ENCODE peak calls at places on chromosomes 4 and X, in four cellular contexts. One of them, this sample, is unnamed.

GRCh38 chrX:19544693-19545305 is 29.5 kb upstream of the MAP3K15 start:
- DNase-seq in GM12878: no peak
- DNase-seq in K562: peak; percentile 50
- DNase-seq in HepG2: peak; percentile 34
- DNase-seq in this sample: peak; percentile 62

GRCh38 chr4:125316781-125317525 is 2.2 kb downstream of the FAT4 start:
- DNase-seq in GM12878: no peak
- DNase-seq in K562: no peak
- DNase-seq in HepG2: no peak
- DNase-seq in this sample: no peak

GRCh38 chr4:91113130-91113706 is 986.0 kb downstream of the CCSER1 start:
- DNase-seq in GM12878: peak; percentile 5
- DNase-seq in K562: peak; percentile 8
- DNase-seq in HepG2: peak; percentile 7
- DNase-seq in this sample: peak; percentile 42

GRCh38 chr4:77445846-77446245 is 159.8 kb upstream of the CXCL13 start:
- DNase-seq in GM12878: no peak
- DNase-seq in K562: no peak
- DNase-seq in HepG2: no peak
- DNase-seq in this sample: no peak

GRCh38 chrX:39650883-39651282 is 446.9 kb downstream of the BCOR start:
- DNase-seq in GM12878: no peak
- DNase-seq in K562: no peak
- DNase-seq in HepG2: no peak
- DNase-seq in this sample: no peak

GRCh38 chr4:123546661-123547060 is 150.1 kb downstream of the SPRY1 start:
- DNase-seq in GM12878: no peak
- DNase-seq in K562: no peak
- DNase-seq in HepG2: peak; percentile 48
- DNase-seq in this sample: no peak

GRCh38 chr4:185115827-185116232 is 27.2 kb upstream of the SLC25A4 start:
- DNase-seq in GM12878: no peak
- DNase-seq in K562: peak; percentile 89
- DNase-seq in HepG2: peak; percentile 79
- DNase-seq in this sample: peak; percentile 66

GRCh38 chr4:171265190-171265818 is 547.9 kb upstream of the GALNTL6 start:
- DNase-seq in GM12878: no peak
- DNase-seq in K562: no peak
- DNase-seq in HepG2: no peak
- DNase-seq in this sample: no peak

GRCh38 chrX:86981326-86981890 is 536.2 kb upstream of the KLHL4 start:
- DNase-seq in GM12878: no peak
- DNase-seq in K562: no peak
- DNase-seq in HepG2: no peak
- DNase-seq in this sample: no peak

GRCh38 chr4:2299794-2300193 is 37.9 kb upstream of the MXD4 start:
- DNase-seq in GM12878: no peak
- DNase-seq in K562: no peak
- DNase-seq in HepG2: no peak
- DNase-seq in this sample: no peak

GRCh38 chr4:2297606-2298517 is 36.0 kb upstream of the MXD4 start:
- DNase-seq in GM12878: no peak
- DNase-seq in K562: no peak
- DNase-seq in HepG2: no peak
- DNase-seq in this sample: no peak

GRCh38 chr4:2296621-2297601 is 35.0 kb upstream of the MXD4 start:
- DNase-seq in GM12878: no peak
- DNase-seq in K562: no peak
- DNase-seq in HepG2: no peak
- DNase-seq in this sample: no peak

GRCh38 chr4:2300431-2300861 is 38.5 kb upstream of the MXD4 start:
- DNase-seq in GM12878: no peak
- DNase-seq in K562: no peak
- DNase-seq in HepG2: no peak
- DNase-seq in this sample: no peak

DNA sequence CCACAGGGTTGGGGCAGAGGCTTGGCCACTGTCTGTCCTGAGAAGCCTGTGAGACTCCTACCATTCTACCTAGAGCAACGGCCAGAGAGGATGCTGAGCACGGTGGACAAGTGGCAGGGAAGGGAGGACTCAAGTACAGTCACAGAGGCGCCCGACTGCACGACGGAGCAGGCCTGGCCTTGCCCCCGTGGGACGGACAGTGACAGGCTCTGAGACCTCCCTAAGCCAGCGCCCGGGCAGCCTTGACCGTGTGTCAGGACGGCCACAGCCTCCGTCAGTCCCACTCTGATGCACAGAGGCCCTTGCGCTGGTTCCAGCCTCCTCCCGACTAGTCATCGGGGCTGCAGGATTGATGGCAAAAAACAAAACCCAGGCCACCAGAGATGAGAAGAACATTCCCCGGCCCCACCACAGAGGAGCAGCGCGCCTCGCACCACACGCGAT is 36.7 kb upstream of the MXD4 start:
- DNase-seq in GM12878: no peak
- DNase-seq in K562: no peak
- DNase-seq in HepG2: no peak
- DNase-seq in this sample: no peak
- TF ChIP-seq FOXK2 in GM12878: no peak
- TF ChIP-seq FOXK2 in K562: no peak
- TF ChIP-seq FOXK2 in HepG2: no peak
- TF ChIP-seq FOXK2 in this sample: no peak

GRCh38 chr4:28014469-28014868 is 1153.8 kb downstream of the STIM2 start:
- DNase-seq in GM12878: no peak
- DNase-seq in K562: no peak
- DNase-seq in HepG2: no peak
- DNase-seq in this sample: no peak

GRCh38 chr4:28006021-28006420 is 1145.4 kb downstream of the STIM2 start:
- DNase-seq in GM12878: no peak
- DNase-seq in K562: no peak
- DNase-seq in HepG2: no peak
- DNase-seq in this sample: no peak

GRCh38 chr4:28009541-28009940 is 1148.9 kb downstream of the STIM2 start:
- DNase-seq in GM12878: no peak
- DNase-seq in K562: no peak
- DNase-seq in HepG2: no peak
- DNase-seq in this sample: no peak

GRCh38 chr4:28007693-28008092 is 1147.1 kb downstream of the STIM2 start:
- DNase-seq in GM12878: no peak
- DNase-seq in K562: no peak
- DNase-seq in HepG2: no peak
- DNase-seq in this sample: no peak

DNA sequence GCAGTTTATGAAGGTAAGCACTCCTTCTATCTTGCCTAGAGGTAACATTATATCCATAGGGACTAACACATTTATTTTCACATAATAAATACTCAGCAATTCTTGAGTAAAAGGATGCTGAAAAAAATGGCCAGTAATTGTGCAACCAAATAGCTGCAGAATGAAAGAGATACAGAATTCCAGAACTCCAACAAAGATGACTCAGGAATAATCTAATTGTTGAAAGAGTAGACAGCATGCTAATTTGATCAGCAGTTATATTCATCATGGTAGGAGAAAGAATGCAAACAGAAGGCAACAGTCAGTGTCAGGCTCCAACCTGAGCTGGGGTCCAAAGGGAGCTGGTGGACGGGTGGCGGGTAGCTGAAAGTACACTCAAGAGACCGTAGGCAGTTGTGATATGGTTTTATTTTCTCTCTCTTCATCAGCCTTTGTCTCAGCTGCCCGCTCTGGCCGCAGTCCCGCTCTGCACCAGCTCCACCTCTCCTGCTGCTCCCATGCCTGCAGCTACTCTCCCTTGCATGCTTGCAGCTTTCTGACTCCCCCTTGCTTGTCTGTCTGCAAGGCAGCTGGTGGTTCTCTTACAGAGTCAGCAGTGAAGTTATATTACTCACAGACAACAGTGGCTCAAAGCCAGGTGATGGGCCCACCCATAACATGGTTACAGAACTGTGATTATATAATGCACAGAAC is 1150.0 kb downstream of the STIM2 start:
- DNase-seq in GM12878: no peak
- DNase-seq in K562: no peak
- DNase-seq in HepG2: no peak
- DNase-seq in this sample: no peak
- TF ChIP-seq FOXK2 in GM12878: no peak
- TF ChIP-seq FOXK2 in K562: no peak
- TF ChIP-seq FOXK2 in HepG2: no peak
- TF ChIP-seq FOXK2 in this sample: no peak

GRCh38 chr4:82201805-82202636 is 171.8 kb downstream of the HNRNPD start:
- DNase-seq in GM12878: no peak
- DNase-seq in K562: peak; percentile 15
- DNase-seq in HepG2: peak; percentile 49
- DNase-seq in this sample: peak; percentile 29

GRCh38 chr4:82201303-82201702 is 172.5 kb downstream of the HNRNPD start:
- DNase-seq in GM12878: no peak
- DNase-seq in K562: no peak
- DNase-seq in HepG2: no peak
- DNase-seq in this sample: no peak
- TF ChIP-seq FOXK2 in GM12878: no peak
- TF ChIP-seq FOXK2 in K562: no peak
- TF ChIP-seq FOXK2 in HepG2: no peak
- TF ChIP-seq FOXK2 in this sample: no peak

GRCh38 chrX:28693101-28693500 is 105.9 kb downstream of the IL1RAPL1 start:
- DNase-seq in GM12878: no peak
- DNase-seq in K562: no peak
- DNase-seq in HepG2: no peak
- DNase-seq in this sample: no peak
- TF ChIP-seq FOXK2 in GM12878: no peak
- TF ChIP-seq FOXK2 in K562: no peak
- TF ChIP-seq FOXK2 in HepG2: no peak
- TF ChIP-seq FOXK2 in this sample: no peak

GRCh38 chrX:69285401-69285871 is 120.2 kb upstream of the PJA1 start:
- DNase-seq in GM12878: no peak
- DNase-seq in K562: no peak
- DNase-seq in HepG2: no peak
- DNase-seq in this sample: no peak

GRCh38 chrX:69286546-69286906 is 121.3 kb upstream of the PJA1 start:
- DNase-seq in GM12878: no peak
- DNase-seq in K562: no peak
- DNase-seq in HepG2: no peak
- DNase-seq in this sample: no peak

GRCh38 chrX:69289046-69289838 is 124.0 kb upstream of the PJA1 start:
- DNase-seq in GM12878: no peak
- DNase-seq in K562: no peak
- DNase-seq in HepG2: no peak
- DNase-seq in this sample: peak; percentile 63

GRCh38 chrX:69285881-69286545 is 120.8 kb upstream of the PJA1 start:
- DNase-seq in GM12878: no peak
- DNase-seq in K562: peak; percentile 81
- DNase-seq in HepG2: no peak
- DNase-seq in this sample: peak; percentile 78

GRCh38 chrX:69287025-69287540 is 121.8 kb upstream of the PJA1 start:
- DNase-seq in GM12878: no peak
- DNase-seq in K562: no peak
- DNase-seq in HepG2: no peak
- DNase-seq in this sample: no peak
- TF ChIP-seq FOXK2 in GM12878: no peak
- TF ChIP-seq FOXK2 in K562: no peak
- TF ChIP-seq FOXK2 in HepG2: no peak
- TF ChIP-seq FOXK2 in this sample: no peak

GRCh38 chr4:58665649-58666048 is 1555.5 kb upstream of the IGFBP7 start:
- DNase-seq in GM12878: no peak
- DNase-seq in K562: no peak
- DNase-seq in HepG2: no peak
- DNase-seq in this sample: no peak
- TF ChIP-seq FOXK2 in GM12878: no peak
- TF ChIP-seq FOXK2 in K562: no peak
- TF ChIP-seq FOXK2 in HepG2: no peak
- TF ChIP-seq FOXK2 in this sample: no peak

This sample was measured in HEK293T.